ENCODE peak calls at places on chromosomes 16 and 17, in ten cellular contexts. Z is adrenal gland, K is astrocyte of the spinal cord, R is fibroblast of villous mesenchyme, F is BJ, V is PC-3, J is kidney, D is A673, X is H1, S is PC-9. U is an unnamed sample.

GRCh38 chr16:58511933-58512815 is 3.1 kb upstream of the SETD6 start:
- DNase-seq in D (peak), Z (peak), V (peak), F (no peak), R (peak), S (no peak), X (peak), K (peak), J (peak), U (peak)

GRCh38 chr16:85321856-85322271 is 209.6 kb upstream of the CIBAR2 start:
- DNase-seq in F (peak), V (no peak), K (peak), J (peak), Z (peak), D (no peak), S (no peak), X (no peak), R (peak), U (peak)

GRCh38 chr16:20910781-20911321 is 10.3 kb downstream of the LYRM1 start:
- DNase-seq in S (peak), K (peak), F (peak), D (peak), J (no peak), R (peak), X (no peak), V (peak), Z (no peak), U (peak)

GRCh38 chr17:71405101-71405500 is 715.7 kb upstream of the SOX9 start:
- DNase-seq in X (no peak), R (no peak), F (no peak), V (peak), J (no peak), K (no peak), S (peak), D (no peak), Z (no peak), U (peak)

GRCh38 chr17:38324732-38325131 is 19.0 kb downstream of the GPR179 start:
- DNase-seq in F (no peak), R (no peak), V (no peak), X (no peak), D (no peak), K (no peak), Z (no peak), S (no peak), J (no peak), U (no peak)

GRCh38 chr16:2233872-2234812 is 2.1 kb upstream of the DNASE1L2 start:
- DNase-seq in V (no peak), S (no peak), J (peak), D (no peak), F (no peak), Z (no peak), K (no peak), R (no peak), X (no peak), U (no peak)

GRCh38 chr16:88907768-88908167 is 41.3 kb upstream of the PABPN1L start:
- DNase-seq in R (no peak), V (peak), K (no peak), S (peak), D (no peak), F (no peak), J (no peak), Z (no peak), X (no peak), U (peak)

GRCh38 chr16:80792031-80792430 is 12.4 kb downstream of the CDYL2 start:
- DNase-seq in R (no peak), Z (no peak), V (no peak), D (no peak), F (no peak), S (no peak), K (peak), J (no peak), X (no peak), U (no peak)

GRCh38 chr17:61469474-61469873 is 17.3 kb downstream of the TBX4 start:
- DNase-seq in K (no peak), J (peak), S (no peak), V (no peak), F (no peak), D (no peak), Z (no peak), X (no peak), R (no peak), U (no peak)

GRCh38 chr17:43316522-43317142 is 82.2 kb upstream of the ARL4D start:
- DNase-seq in Z (peak), R (no peak), X (no peak), F (no peak), K (no peak), V (no peak), D (no peak), S (no peak), J (no peak), U (no peak)

GRCh38 chr17:82346342-82347300 is 12.4 kb upstream of the TEX19 start:
- DNase-seq in V (no peak), D (no peak), R (no peak), Z (no peak), S (no peak), K (no peak), F (no peak), X (no peak), J (no peak), U (no peak)

GRCh38 chr16:81733295-81733694 is 45.8 kb upstream of the PLCG2 start:
- DNase-seq in S (no peak), X (no peak), F (no peak), Z (no peak), D (no peak), J (no peak), V (no peak), R (no peak), K (no peak), U (no peak)

GRCh38 chr16:54936979-54937672 is 6.5 kb downstream of the IRX5 start:
- DNase-seq in D (no peak), R (no peak), J (peak), F (no peak), S (no peak), X (no peak), Z (no peak), V (no peak), K (peak), U (peak)

GRCh38 chr16:30351586-30352419 is 3.3 kb downstream of the CD2BP2 start:
- DNase-seq in R (peak), J (peak), D (no peak), K (peak), V (peak), F (no peak), S (no peak), Z (peak), X (no peak), U (peak)

GRCh38 chr17:77836557-77837041 is 121.9 kb upstream of the TNRC6C start:
- DNase-seq in V (peak), K (peak), S (peak), X (no peak), D (no peak), F (no peak), Z (no peak), R (peak), J (no peak), U (peak)

GRCh38 chr16:88732961-88733294 is 26.6 kb downstream of the CTU2 start:
- DNase-seq in Z (no peak), V (no peak), R (no peak), D (no peak), F (no peak), K (no peak), S (no peak), X (no peak), J (no peak), U (no peak)

GRCh38 chr17:1188812-1189211 is 9.0 kb upstream of the ABR start:
- DNase-seq in R (peak), J (peak), S (no peak), F (no peak), V (no peak), Z (peak), X (no peak), K (no peak), D (no peak), U (peak)

GRCh38 chr17:58310511-58311428 is 17.8 kb downstream of the TSPOAP1 start:
- DNase-seq in X (no peak), R (no peak), J (peak), S (no peak), K (no peak), Z (peak), V (no peak), D (no peak), F (no peak), U (no peak)

GRCh38 chr16:88700636-88701482 is 5.3 kb downstream of the RNF166 start:
- DNase-seq in Z (peak), F (no peak), J (peak), V (peak), X (no peak), R (peak), D (peak), S (no peak), K (peak), U (peak)

GRCh38 chr16:85750827-85751641 is at the start of gene C16orf74:
- DNase-seq in S (no peak), X (no peak), J (peak), D (peak), R (peak), V (peak), Z (no peak), F (no peak), K (no peak), U (no peak)

GRCh38 chr16:87119748-87120147 is 197.4 kb downstream of the C16orf95 start:
- DNase-seq in V (no peak), S (no peak), F (no peak), K (no peak), J (no peak), X (no peak), R (no peak), Z (no peak), D (no peak), U (no peak)

GRCh38 chr16:89123001-89123830 is 29.6 kb downstream of the ACSF3 start:
- DNase-seq in S (no peak), Z (peak), X (no peak), D (no peak), R (no peak), J (peak), F (no peak), V (no peak), K (no peak), U (peak)

GRCh38 chr16:55534773-55535172 is 25.9 kb downstream of the LPCAT2 start:
- DNase-seq in R (no peak), K (no peak), V (no peak), D (no peak), J (no peak), F (no peak), Z (no peak), S (no peak), X (no peak), U (no peak)

DNA sequence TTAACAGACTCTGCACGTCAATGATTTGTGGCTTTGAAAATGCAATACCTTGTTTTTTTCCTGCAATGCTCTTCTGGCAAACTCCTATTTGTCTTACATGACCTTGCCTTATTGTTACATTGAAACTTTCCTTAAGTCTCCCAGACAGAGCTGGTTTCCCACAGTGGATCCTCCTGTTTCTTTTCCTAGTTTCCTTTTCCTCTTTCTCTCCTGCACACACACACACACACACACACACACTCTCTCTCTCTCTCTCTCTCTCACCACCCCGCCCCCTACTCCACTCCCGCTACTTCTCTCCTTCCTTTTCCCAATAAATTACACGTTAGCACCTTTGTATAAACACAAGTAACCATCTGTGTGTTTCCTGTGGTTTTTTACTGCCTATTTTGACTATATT is 2.3 kb downstream of the ORC6 start:
- DNase-seq in Z (no peak), J (no peak), F (no peak), X (no peak), S (no peak), R (peak), V (no peak), D (no peak), K (peak), U (peak)
- TF ChIP-seq CTCF in Z (no peak), J (no peak), F (no peak), X (no peak), S (no peak), R (no peak), V (no peak), D (no peak), K (no peak), U (no peak)

DNA sequence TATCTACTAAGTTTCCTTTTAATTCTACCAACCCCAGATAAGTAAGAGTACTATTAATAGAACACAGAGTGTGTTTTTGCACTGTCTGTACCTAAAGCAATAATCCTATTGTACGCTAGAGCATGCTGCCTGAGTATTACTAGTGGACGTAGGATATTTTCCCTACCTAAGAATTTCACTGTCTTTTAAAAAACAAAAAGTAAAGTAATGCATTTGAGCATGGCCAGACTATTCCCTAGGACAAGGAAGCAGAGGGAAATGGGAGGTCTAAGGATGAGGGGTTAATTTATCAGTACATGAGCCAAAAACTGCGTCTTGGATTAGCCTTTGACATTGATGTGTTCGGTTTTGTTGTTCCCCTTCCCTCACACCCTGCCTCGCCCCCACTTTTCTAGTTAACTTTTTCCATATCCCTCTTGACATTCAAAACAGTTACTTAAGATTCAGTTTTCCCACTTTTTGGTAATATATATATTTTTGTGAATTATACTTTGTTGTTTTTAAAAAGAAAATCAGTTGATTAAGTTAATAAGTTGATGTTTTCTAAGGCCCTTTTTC is 56.8 kb downstream of the HLF start:
- DNase-seq in X (no peak), J (no peak), Z (no peak), F (no peak), S (no peak), V (no peak), D (no peak), R (no peak), K (no peak), U (no peak)
- H3K4me3 ChIP-seq in X (no peak), J (no peak), Z (no peak), F (no peak), S (no peak), V (peak), D (no peak), R (peak), K (no peak), U (no peak)

GRCh38 chr16:600781-601180 is 10.9 kb downstream of the RAB40C start:
- DNase-seq in V (no peak), R (no peak), D (no peak), F (no peak), Z (no peak), X (no peak), K (no peak), J (no peak), S (no peak), U (no peak)
- TF ChIP-seq CTCF in V (peak), R (peak), D (peak), F (peak), Z (no peak), X (peak), K (peak), J (peak), S (no peak), U (peak)

DNA sequence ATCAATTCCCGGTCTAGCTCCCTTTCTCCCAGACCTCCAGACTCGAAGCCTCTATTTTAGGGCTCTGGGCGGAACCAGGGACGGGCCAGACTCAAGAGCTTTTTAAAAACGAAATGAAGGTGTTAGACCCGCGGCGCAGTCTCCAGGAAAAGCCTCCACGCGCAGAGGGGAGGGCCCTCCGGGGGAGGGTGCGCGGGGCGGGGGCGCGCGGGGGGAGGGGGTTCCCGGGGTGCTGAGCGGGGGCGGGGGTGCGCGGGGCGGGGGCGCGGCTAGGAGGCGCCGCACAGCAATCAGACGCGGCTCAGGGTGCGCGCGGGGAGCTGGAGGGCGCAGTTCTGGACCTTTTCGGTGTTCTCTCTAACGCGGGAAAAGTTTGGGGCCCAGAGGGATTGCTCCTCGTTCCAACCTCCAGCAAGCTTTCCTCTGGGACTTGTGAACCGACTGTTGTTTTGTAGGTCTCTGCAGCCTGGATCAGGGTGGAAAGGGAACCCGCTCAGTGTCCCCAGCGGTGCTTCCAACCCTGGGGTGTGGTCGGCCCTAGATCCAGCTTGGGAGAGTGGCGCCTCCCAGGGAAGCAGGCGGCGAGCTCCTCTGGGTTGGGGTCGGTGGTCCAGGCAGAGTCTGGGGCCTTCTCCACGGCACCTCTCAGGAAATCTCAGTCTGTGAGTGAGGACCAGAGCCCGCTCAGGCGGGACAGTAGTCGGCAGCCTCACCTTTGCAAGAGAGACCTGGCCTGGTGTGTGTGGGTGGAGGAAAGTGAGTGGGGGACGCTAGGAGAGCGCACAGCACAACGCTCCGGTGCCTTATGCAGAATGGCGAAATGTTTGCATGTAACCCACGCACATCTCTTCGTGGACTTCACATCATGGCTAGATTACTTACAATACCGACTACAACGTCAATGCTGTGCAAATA is 2.0 kb downstream of the AHSP start:
- DNase-seq in S (no peak), V (no peak), R (no peak), X (no peak), Z (no peak), J (peak), D (peak), K (no peak), F (no peak), U (no peak)
- H3K4me3 ChIP-seq in S (no peak), V (no peak), R (peak), X (peak), Z (no peak), J (peak), D (peak), K (no peak), F (peak), U (no peak)

DNA sequence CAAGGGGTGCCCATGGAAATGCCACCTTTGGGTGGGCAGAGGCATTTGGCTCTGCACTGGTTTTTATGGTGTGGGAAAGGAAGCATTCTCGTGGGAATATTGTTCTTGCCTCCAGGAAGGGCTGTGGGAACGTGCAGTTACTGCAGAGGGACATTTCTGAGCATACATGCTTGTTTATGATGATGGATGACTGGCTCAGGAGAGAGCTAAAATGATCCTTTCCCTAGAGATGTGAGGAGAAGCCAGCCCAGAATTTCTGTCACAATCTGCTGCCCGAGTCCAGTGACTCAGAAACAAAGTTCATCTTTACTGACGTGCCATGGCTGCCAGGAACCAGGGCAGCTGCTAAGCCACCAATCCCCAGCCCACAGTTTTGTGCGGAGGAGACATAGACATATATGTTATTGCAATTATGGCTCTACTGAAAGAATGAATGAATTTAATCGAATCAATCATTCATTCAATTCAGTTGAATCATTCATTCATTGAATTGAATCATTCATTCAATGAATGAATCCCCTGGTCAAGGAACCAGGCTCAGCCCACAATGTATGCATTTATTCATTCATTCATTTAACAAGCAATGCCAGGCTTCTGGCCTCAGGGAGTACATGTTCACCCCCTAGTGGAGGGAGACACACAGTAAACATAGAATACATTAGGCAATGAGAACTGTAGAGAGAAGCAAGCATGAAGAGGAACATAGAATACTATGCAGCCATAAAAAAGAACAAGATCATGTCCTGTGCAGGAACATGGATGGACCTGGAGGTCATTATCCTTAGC is 414.4 kb upstream of the HSBP1 start:
- DNase-seq in Z (no peak), V (peak), F (no peak), R (peak), K (no peak), D (peak), X (no peak), S (no peak), J (no peak), U (peak)
- TF ChIP-seq CTCF in Z (no peak), V (peak), F (peak), R (peak), K (peak), D (no peak), X (no peak), S (no peak), J (no peak), U (peak)

GRCh38 chr16:47084198-47084597 is 59.5 kb downstream of the NETO2 start:
- DNase-seq in Z (no peak), X (no peak), R (no peak), F (no peak), J (no peak), S (no peak), K (no peak), V (no peak), D (no peak), U (no peak)

GRCh38 chr16:47079883-47080282 is 63.9 kb downstream of the NETO2 start:
- DNase-seq in S (no peak), Z (no peak), R (no peak), J (no peak), D (no peak), V (no peak), F (no peak), K (no peak), X (no peak), U (no peak)

DNA sequence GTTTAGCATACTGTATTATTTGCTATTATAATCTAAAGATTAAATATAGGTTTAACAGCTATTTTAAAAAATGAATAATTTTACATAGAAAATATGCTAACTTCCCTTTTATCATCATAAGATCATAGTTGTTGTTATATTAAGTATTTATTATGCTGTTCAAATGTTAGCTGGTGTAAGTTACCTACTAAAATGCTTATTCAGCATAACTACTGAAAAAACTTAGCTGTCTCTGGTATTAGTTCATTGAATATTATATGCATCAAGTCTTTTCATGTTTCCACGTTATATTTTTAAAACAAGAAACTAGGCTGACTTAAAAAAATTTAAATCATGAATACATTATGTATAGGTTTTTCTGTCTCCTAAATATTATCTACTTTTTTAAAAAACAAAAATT is 62.6 kb downstream of the NETO2 start:
- DNase-seq in K (no peak), F (no peak), D (no peak), S (no peak), X (no peak), Z (no peak), R (no peak), V (no peak), J (no peak), U (no peak)
- H3K4me3 ChIP-seq in K (no peak), F (no peak), D (no peak), S (no peak), X (no peak), Z (no peak), R (no peak), V (no peak), J (no peak), U (no peak)

DNA sequence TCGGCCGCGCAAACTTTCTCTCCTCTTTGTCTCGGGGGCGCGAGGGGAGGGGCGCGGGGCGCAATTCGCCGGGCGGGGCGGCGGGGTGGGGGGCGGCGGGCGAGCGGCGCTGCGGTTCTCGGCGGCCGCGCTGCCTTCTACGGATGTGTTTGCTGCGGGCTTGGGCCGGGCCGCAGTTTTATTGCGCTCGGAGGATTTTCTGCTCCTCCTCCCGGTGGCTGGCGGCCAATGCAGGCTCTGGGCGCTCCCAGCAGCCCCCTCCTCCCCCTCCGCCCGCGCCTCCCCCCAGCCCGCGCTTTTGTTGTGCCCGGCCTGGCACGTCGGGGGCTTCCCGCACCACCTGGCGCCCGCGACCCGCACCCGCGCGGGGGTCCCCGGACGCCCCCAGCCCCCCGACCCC is at the start of gene TIMP2:
- DNase-seq in V (peak), F (peak), R (peak), Z (peak), J (peak), K (peak), S (no peak), D (peak), X (peak), U (peak)
- TF ChIP-seq CTCF in V (no peak), F (peak), R (peak), Z (no peak), J (peak), K (peak), S (peak), D (no peak), X (peak), U (no peak)

U was measured in fibroblast of mammary gland.